ENCODE peak calls at places on chromosomes 12 and 14, in eight cellular contexts. B is NCI-H2081; D is natural killer cell treated with Interleukin-12 subunit alpha and Interleukin-12 subunit beta and Interleukin-15 and Interleukin-18, amount 100 ng/mL, for 72 hours; F is CD4-positive, alpha-beta T cell; N is HTR-8/SVneo; X is aorta; T is GM13976; W is AG09309. C is an unnamed sample.

GRCh38 chr12:52200086-52200782 is 8.4 kb upstream of the KRT80 start:
- DNase-seq in B (no peak), D (no peak), F (no peak), N (no peak), X (peak; percentile 71), T (no peak), W (no peak), C (no peak)

GRCh38 chr12:109732321-109733305 is 19.0 kb downstream of the FAM222A start:
- DNase-seq in B (no peak), D (no peak), F (no peak), N (no peak), X (peak; percentile 59), T (no peak), W (no peak), C (no peak)

GRCh38 chr12:79737875-79738718 is 47.3 kb upstream of the PAWR start:
- DNase-seq in B (peak; percentile 56), D (no peak), F (no peak), N (peak; percentile 44), X (no peak), T (peak; percentile 45), W (peak; percentile 29), C (peak; percentile 82)

GRCh38 chr12:54958048-54958658 is 26.4 kb downstream of the TESPA1 start:
- DNase-seq in B (peak; percentile 50), D (peak; percentile 82), F (peak; percentile 44), N (peak; percentile 35), X (no peak), T (peak; percentile 43), W (peak; percentile 42), C (peak; percentile 80)

GRCh38 chr12:113244015-113244983 is 23.0 kb downstream of the TPCN1 start:
- DNase-seq in B (peak; percentile 20), D (no peak), F (no peak), N (no peak), X (peak; percentile 91), T (no peak), W (no peak), C (peak; percentile 54)

GRCh38 chr12:113427882-113428281 is 5.7 kb downstream of the SDSL start:
- DNase-seq in B (no peak), D (no peak), F (no peak), N (no peak), X (peak; percentile 57), T (no peak), W (no peak), C (no peak)

GRCh38 chr12:122018457-122018856 is 3.2 kb upstream of the BCL7A start:
- DNase-seq in B (no peak), D (no peak), F (no peak), N (no peak), X (no peak), T (no peak), W (no peak), C (no peak)

GRCh38 chr14:103460415-103460814 is 62.2 kb downstream of the CKB start:
- DNase-seq in B (no peak), D (no peak), F (no peak), N (no peak), X (no peak), T (no peak), W (no peak), C (no peak)

GRCh38 chr12:7995266-7995963 is 37.1 kb upstream of the FOXJ2 start:
- DNase-seq in B (peak; percentile 46), D (peak; percentile 83), F (peak; percentile 73), N (peak; percentile 37), X (peak; percentile 89), T (peak; percentile 72), W (peak; percentile 75), C (peak; percentile 90)

GRCh38 chr14:60164717-60165546 is at the start of gene DHRS7:
- DNase-seq in B (peak; percentile 81), D (peak; percentile 91), F (peak; percentile 49), N (peak; percentile 94), X (peak; percentile 94), T (peak; percentile 90), W (peak; percentile 21), C (peak; percentile 73)

GRCh38 chr14:24176599-24176998 is 4.7 kb downstream of the REC8 start:
- DNase-seq in B (no peak), D (no peak), F (no peak), N (no peak), X (no peak), T (no peak), W (no peak), C (no peak)

GRCh38 chr12:8849785-8850184 is 27.4 kb downstream of the A2ML1 start:
- DNase-seq in B (no peak), D (no peak), F (no peak), N (no peak), X (no peak), T (no peak), W (no peak), C (no peak)

GRCh38 chr14:65260786-65261185 is 151.7 kb upstream of the FUT8 start:
- DNase-seq in B (no peak), D (no peak), F (no peak), N (no peak), X (no peak), T (no peak), W (no peak), C (no peak)

GRCh38 chr12:117189725-117190209 is 503 bp downstream of the FBXO21 start:
- DNase-seq in B (peak; percentile 9), D (no peak), F (no peak), N (peak; percentile 21), X (peak; percentile 82), T (peak; percentile 59), W (no peak), C (peak; percentile 45)

GRCh38 chr12:114657597-114657920 is 26.4 kb downstream of the TBX3 start:
- DNase-seq in B (no peak), D (no peak), F (no peak), N (no peak), X (no peak), T (no peak), W (no peak), C (no peak)

GRCh38 chr14:37816135-37816534 is 220.7 kb downstream of the TTC6 start:
- DNase-seq in B (no peak), D (no peak), F (no peak), N (no peak), X (no peak), T (no peak), W (no peak), C (no peak)

GRCh38 chr12:95473440-95473946 is 459 bp upstream of the METAP2 start:
- DNase-seq in B (peak; percentile 28), D (no peak), F (peak; percentile 17), N (peak; percentile 49), X (no peak), T (peak; percentile 56), W (no peak), C (peak; percentile 64)

GRCh38 chr12:85923767-85924331 is 49.8 kb downstream of the NTS start:
- DNase-seq in B (no peak), D (no peak), F (no peak), N (peak; percentile 4), X (no peak), T (peak; percentile 6), W (peak; percentile 7), C (peak; percentile 36)

GRCh38 chr12:90366286-90366685 is 588.7 kb downstream of the CCER1 start:
- DNase-seq in B (no peak), D (no peak), F (no peak), N (no peak), X (no peak), T (no peak), W (peak; percentile 69), C (no peak)

GRCh38 chr12:4145990-4146859 is 127.3 kb upstream of the CCND2 start:
- DNase-seq in B (no peak), D (peak; percentile 82), F (no peak), N (no peak), X (no peak), T (peak; percentile 51), W (no peak), C (no peak)

C was measured in lung microvascular endothelial cell.